ENCODE peak calls at places on chromosomes 3 and 15, in nine cellular contexts. H, F, S, X, N, Q, O, B and V are unnamed samples.

GRCh38 chr3:159804726-159805410 is 183.8 kb upstream of the IL12A start:
- DNase-seq in X (peak), F (no peak), B (peak), H (peak), Q (peak), S (peak), N (peak), O (peak), V (peak)

GRCh38 chr3:44114142-44114541 is 127.5 kb upstream of the TOPAZ1 start:
- DNase-seq in H (peak), N (no peak), X (peak), S (peak), O (peak), Q (no peak), F (peak), B (no peak), V (peak)

GRCh38 chr3:134937256-134938023 is 142.4 kb downstream of the EPHB1 start:
- DNase-seq in S (no peak), F (no peak), X (no peak), B (no peak), H (peak), Q (no peak), N (no peak), O (no peak), V (no peak)

GRCh38 chr3:40895109-40895508 is 304.2 kb upstream of the CTNNB1 start:
- DNase-seq in N (no peak), X (no peak), Q (no peak), B (no peak), F (no peak), S (no peak), O (no peak), H (no peak), V (no peak)

GRCh38 chr3:67593761-67594234 is 60.6 kb downstream of the SUCLG2 start:
- DNase-seq in B (no peak), X (no peak), Q (no peak), F (no peak), N (no peak), O (peak), H (peak), S (peak), V (peak)

GRCh38 chr3:133441867-133442270 is 42.0 kb downstream of the BFSP2 start:
- DNase-seq in N (no peak), S (no peak), O (peak), F (no peak), Q (no peak), X (no peak), B (no peak), H (no peak), V (peak)

GRCh38 chr3:111936967-111937366 is 41.9 kb upstream of the ABHD10 start:
- DNase-seq in X (no peak), F (no peak), Q (no peak), H (peak), B (no peak), O (peak), S (no peak), N (no peak), V (no peak)

GRCh38 chr3:188686319-188686718 is 485.5 kb upstream of the TPRG1 start:
- DNase-seq in N (no peak), S (no peak), X (no peak), H (no peak), O (no peak), B (no peak), Q (no peak), F (no peak), V (no peak)

GRCh38 chr15:57216288-57216687 is 160.0 kb upstream of the CGNL1 start:
- DNase-seq in H (peak), S (no peak), N (no peak), O (peak), B (no peak), X (no peak), F (no peak), Q (no peak), V (no peak)

GRCh38 chr15:34481370-34481769 is 43.8 kb upstream of the GOLGA8A start:
- DNase-seq in N (no peak), F (no peak), Q (no peak), H (no peak), X (no peak), B (no peak), S (no peak), O (no peak), V (no peak)

DNA sequence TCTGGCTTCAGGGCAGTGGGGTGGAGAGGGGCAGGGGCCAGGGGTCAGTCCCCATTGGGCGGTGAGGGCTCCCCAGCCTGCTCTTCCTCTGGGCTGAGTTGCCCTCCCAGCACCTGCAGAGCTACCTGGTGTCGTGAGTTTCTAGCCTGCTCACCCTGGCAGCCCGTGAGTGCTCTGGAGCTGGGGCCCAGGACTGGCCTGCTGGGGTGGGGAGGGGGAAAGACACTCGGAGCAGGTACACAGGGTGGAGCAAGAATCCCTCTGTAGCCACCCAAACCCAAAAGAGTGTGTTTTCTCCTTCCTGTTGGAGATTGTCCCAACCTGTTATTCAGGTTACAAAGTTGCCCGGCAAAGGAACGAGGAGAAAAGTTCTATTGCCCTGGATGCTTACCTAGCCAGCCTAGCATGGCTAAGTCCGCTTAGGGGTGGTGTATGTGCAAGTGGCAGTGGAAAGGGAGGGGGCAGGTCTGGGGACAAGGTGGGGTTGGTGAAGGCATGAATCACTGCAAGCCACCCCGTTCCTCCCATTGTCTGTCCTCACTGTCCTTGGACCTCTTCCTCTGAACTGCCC is 8.9 kb downstream of the FAM3D start:
- DNase-seq in S (no peak), Q (no peak), H (no peak), F (peak), B (no peak), N (no peak), O (no peak), X (peak), V (no peak)
- H3K4me3 ChIP-seq in S (no peak), Q (no peak), H (no peak), F (no peak), B (no peak), N (no peak), O (no peak), X (no peak), V (no peak)

GRCh38 chr3:157906627-157907026 is 199.6 kb downstream of the SHOX2 start:
- DNase-seq in H (peak), X (no peak), F (no peak), N (no peak), Q (no peak), B (no peak), O (peak), S (no peak), V (no peak)
- TF ChIP-seq CTCF in H (peak), X (no peak), F (no peak), N (no peak), Q (no peak), B (no peak), O (peak), S (no peak), V (no peak)

DNA sequence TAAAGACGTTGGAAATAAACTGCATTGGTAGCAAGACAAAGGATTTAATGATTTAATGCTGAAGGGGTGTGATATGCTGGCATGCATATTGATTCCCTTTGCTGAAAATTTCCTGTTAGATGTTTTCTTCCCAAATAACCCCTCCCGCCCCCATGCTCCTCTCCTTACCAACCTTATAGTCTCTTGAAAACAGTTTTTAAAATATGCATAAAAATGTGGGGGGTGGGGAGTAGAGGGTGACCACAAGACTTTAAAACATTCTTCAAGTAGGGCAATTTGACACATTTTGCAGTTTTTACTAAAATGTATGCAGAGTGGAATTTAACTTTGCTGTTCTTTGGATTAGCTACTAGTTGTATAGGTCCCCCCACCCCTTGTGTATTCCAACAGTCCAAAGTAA is 887 bp downstream of the RARB start:
- DNase-seq in O (peak), N (no peak), S (no peak), B (no peak), X (no peak), H (no peak), Q (no peak), F (no peak), V (no peak)
- H3K4me3 ChIP-seq in O (peak), N (peak), S (no peak), B (peak), X (peak), H (no peak), Q (no peak), F (peak), V (no peak)

DNA sequence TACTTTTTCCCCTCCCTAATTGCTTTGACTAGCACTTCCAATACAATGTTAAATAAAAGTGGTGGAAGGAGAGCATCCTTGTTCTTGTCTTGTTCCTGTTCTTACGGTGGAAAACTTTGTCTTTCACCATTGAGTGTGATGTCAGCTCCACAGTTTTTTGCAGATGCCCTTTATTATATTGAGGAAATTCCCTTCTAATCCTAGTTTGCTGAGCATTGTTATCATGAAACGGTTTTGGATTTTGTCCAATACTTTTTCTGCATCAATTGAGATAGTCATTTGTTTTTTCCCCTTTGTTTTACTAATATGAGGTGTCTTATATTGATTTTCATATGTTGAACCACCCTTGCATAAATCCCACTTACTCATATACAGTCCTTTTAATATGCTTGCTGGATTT is 19.9 kb upstream of the IL20RB start:
- DNase-seq in F (no peak), X (no peak), S (no peak), B (no peak), H (no peak), O (no peak), Q (no peak), N (no peak), V (no peak)
- TF ChIP-seq CTCF in F (no peak), X (no peak), S (no peak), B (no peak), H (no peak), O (no peak), Q (no peak), N (no peak), V (no peak)